ENCODE peak calls at places on chromosome X, in nine cellular contexts. H is T-helper 17 cell; D is activated naive CD8-positive, alpha-beta T cell treated with anti-CD3 and anti-CD28 coated beads, Interleukin-2, amount 10 ng/mL, durations not matched to agents 7 days and 5 days; I is pancreas; Y is stimulated activated naive CD8-positive, alpha-beta T cell treated with anti-CD3 and anti-CD28 coated beads, Interleukin-15, Interleukin-2, amounts not matched to agents 100 U/mL and 50 U/mL, for 24 hours; U is left cardiac atrium; P is activated CD4-positive, alpha-beta T cell treated with anti-CD3 and anti-CD28 coated beads for 36 hours; F is heart right ventricle; B is aorta. S is an unnamed sample.

GRCh38 chrX:27350476-27350875 is 112.7 kb downstream of the PPP4R3C start:
- ATAC-seq in H (no peak), D (no peak), I (no peak), Y (no peak), U (no peak), P (no peak), F (no peak), B (no peak), S (no peak)

GRCh38 chrX:109840585-109840984 is 107.5 kb upstream of the ACSL4 start:
- ATAC-seq in H (no peak), D (no peak), I (peak), Y (peak), U (peak), P (peak), F (peak), B (peak), S (peak)

GRCh38 chrX:71976753-71977152 is 66.1 kb downstream of the NHSL2 start:
- ATAC-seq in H (no peak), D (no peak), I (no peak), Y (no peak), U (no peak), P (no peak), F (no peak), B (no peak), S (no peak)

GRCh38 chrX:110133735-110134370 is 130.9 kb downstream of the TMEM164 start:
- ATAC-seq in H (no peak), D (no peak), I (no peak), Y (no peak), U (no peak), P (peak), F (no peak), B (no peak), S (peak)

GRCh38 chrX:118536204-118536603 is 40.6 kb downstream of the DOCK11 start:
- ATAC-seq in H (peak), D (peak), I (no peak), Y (peak), U (no peak), P (peak), F (no peak), B (no peak), S (no peak)

GRCh38 chrX:72020788-72021187 is 110.1 kb downstream of the NHSL2 start:
- ATAC-seq in H (peak), D (no peak), I (no peak), Y (no peak), U (no peak), P (peak), F (no peak), B (no peak), S (no peak)

GRCh38 chrX:19272452-19272851 is 71.3 kb upstream of the PDHA1 start:
- ATAC-seq in H (no peak), D (no peak), I (no peak), Y (peak), U (no peak), P (peak), F (no peak), B (no peak), S (no peak)

GRCh38 chrX:16826207-16826606 is 39.9 kb downstream of the TXLNG start:
- ATAC-seq in H (peak), D (no peak), I (peak), Y (peak), U (no peak), P (peak), F (no peak), B (no peak), S (peak)

GRCh38 chrX:11427082-11428033 is 134.1 kb downstream of the AMELX start:
- ATAC-seq in H (peak), D (no peak), I (peak), Y (no peak), U (peak), P (no peak), F (peak), B (peak), S (peak)

GRCh38 chrX:134880866-134881265 is 109.9 kb upstream of the SMIM10 start:
- ATAC-seq in H (no peak), D (no peak), I (no peak), Y (no peak), U (no peak), P (no peak), F (no peak), B (no peak), S (no peak)

GRCh38 chrX:52933976-52934703 is 24.2 kb downstream of the FAM156A start:
- ATAC-seq in H (no peak), D (no peak), I (no peak), Y (no peak), U (no peak), P (no peak), F (no peak), B (no peak), S (no peak)

GRCh38 chrX:23745786-23746185 is 2.7 kb upstream of the ACOT9 start:
- ATAC-seq in H (peak), D (peak), I (no peak), Y (no peak), U (no peak), P (no peak), F (no peak), B (no peak), S (no peak)

GRCh38 chrX:48580662-48581061 is 6.4 kb downstream of the RBM3 start:
- ATAC-seq in H (no peak), D (no peak), I (no peak), Y (no peak), U (no peak), P (no peak), F (no peak), B (no peak), S (peak)

GRCh38 chrX:118368398-118368797 is 22.5 kb downstream of the WDR44 start:
- ATAC-seq in H (no peak), D (no peak), I (no peak), Y (no peak), U (no peak), P (no peak), F (no peak), B (no peak), S (no peak)

GRCh38 chrX:15059488-15059887 is 186.3 kb downstream of the MOSPD2 start:
- ATAC-seq in H (no peak), D (no peak), I (no peak), Y (no peak), U (no peak), P (no peak), F (no peak), B (no peak), S (no peak)

GRCh38 chrX:153689654-153690465 is 2.1 kb downstream of the SLC6A8 start:
- ATAC-seq in H (no peak), D (no peak), I (no peak), Y (no peak), U (peak), P (no peak), F (no peak), B (no peak), S (peak)

GRCh38 chrX:39955621-39956020 is 142.1 kb downstream of the BCOR start:
- ATAC-seq in H (no peak), D (no peak), I (no peak), Y (no peak), U (no peak), P (no peak), F (no peak), B (no peak), S (no peak)

GRCh38 chrX:103310592-103311400 is at the start of gene BEX2:
- ATAC-seq in H (peak), D (peak), I (peak), Y (peak), U (peak), P (peak), F (no peak), B (peak), S (peak)

GRCh38 chrX:152403515-152403914 is 47.6 kb downstream of the GABRA3 start:
- ATAC-seq in H (no peak), D (no peak), I (no peak), Y (no peak), U (no peak), P (no peak), F (no peak), B (no peak), S (no peak)

GRCh38 chrX:41733939-41734338 is 10.0 kb downstream of the GPR82 start:
- ATAC-seq in H (peak), D (peak), I (no peak), Y (peak), U (no peak), P (peak), F (no peak), B (no peak), S (peak)

GRCh38 chrX:154010330-154011087 is 9.2 kb downstream of the IRAK1 start:
- ATAC-seq in H (no peak), D (no peak), I (peak), Y (no peak), U (no peak), P (no peak), F (no peak), B (no peak), S (peak)

GRCh38 chrX:108307408-108308085 is 130.7 kb downstream of the COL4A6 start:
- ATAC-seq in H (no peak), D (no peak), I (no peak), Y (no peak), U (peak), P (no peak), F (peak), B (no peak), S (no peak)

GRCh38 chrX:93673869-93674271 is at the start of gene FAM133A:
- ATAC-seq in H (peak), D (no peak), I (peak), Y (no peak), U (peak), P (peak), F (peak), B (peak), S (no peak)

GRCh38 chrX:15310117-15310516 is 5.3 kb downstream of the ASB11 start:
- ATAC-seq in H (no peak), D (no peak), I (peak), Y (no peak), U (peak), P (no peak), F (peak), B (peak), S (no peak)

GRCh38 chrX:2628751-2629315 is 62.3 kb upstream of the CD99 start:
- ATAC-seq in H (peak), D (peak), I (no peak), Y (no peak), U (no peak), P (peak), F (peak), B (no peak), S (peak)

GRCh38 chrX:154775611-154776349 is 13.1 kb downstream of the DKC1 start:
- ATAC-seq in H (no peak), D (no peak), I (peak), Y (peak), U (peak), P (peak), F (peak), B (no peak), S (peak)

GRCh38 chrX:56232221-56233082 is at the start of gene KLF8:
- ATAC-seq in H (peak), D (peak), I (peak), Y (peak), U (peak), P (peak), F (peak), B (peak), S (peak)

GRCh38 chrX:42432552-42432951 is 345.4 kb downstream of the PPP1R2C start:
- ATAC-seq in H (no peak), D (no peak), I (no peak), Y (no peak), U (no peak), P (no peak), F (no peak), B (no peak), S (no peak)

GRCh38 chrX:41240504-41240903 is 93.5 kb upstream of the DDX3X start:
- ATAC-seq in H (no peak), D (no peak), I (peak), Y (no peak), U (no peak), P (no peak), F (no peak), B (no peak), S (no peak)

GRCh38 chrX:106263817-106264216 is 95.7 kb downstream of the PWWP3B start:
- ATAC-seq in H (no peak), D (no peak), I (no peak), Y (no peak), U (no peak), P (no peak), F (no peak), B (no peak), S (peak)

GRCh38 chrX:149949743-149950436 is 11.6 kb upstream of the EOLA2 start:
- ATAC-seq in H (no peak), D (no peak), I (peak), Y (no peak), U (no peak), P (no peak), F (no peak), B (peak), S (no peak)

S was measured in esophagus mucosa.